ENCODE peak calls at places on chromosomes 6 and 20, in four cellular contexts. B is mesendoderm, L is tibial nerve, V is lower lobe of right lung. Q is an unnamed sample. For H3K4me1, the result is how much of the 10 kb centered on the place peaks cover.

GRCh38 chr20:21336455-21337151 is 33.5 kb downstream of the XRN2 start:
- DNase-seq in V (no peak), L (no peak), B (no peak), Q (no peak)

GRCh38 chr6:209432-210103 is 82.7 kb upstream of the DUSP22 start:
- DNase-seq in L (no peak), V (no peak), B (no peak), Q (no peak)

GRCh38 chr20:57934913-57935312 is 225.1 kb upstream of the PMEPA1 start:
- DNase-seq in V (no peak), B (no peak), L (no peak), Q (peak)

GRCh38 chr6:34237722-34238506 is 1.2 kb downstream of the HMGA1 start:
- DNase-seq in L (no peak), V (peak), B (peak), Q (peak)

GRCh38 chr6:38688579-38689087 is 14.3 kb downstream of the GLO1 start:
- DNase-seq in L (no peak), V (no peak), B (peak), Q (no peak)

GRCh38 chr6:28589952-28590340 is 64.3 kb downstream of the GPX5 start:
- DNase-seq in L (no peak), B (peak), V (no peak), Q (no peak)

GRCh38 chr20:46699651-46700359 is 9.6 kb upstream of the SLC2A10 start:
- DNase-seq in L (no peak), B (peak), V (no peak), Q (no peak)

GRCh38 chr6:22368794-22369193 is 72.0 kb upstream of the PRL start:
- DNase-seq in B (no peak), L (no peak), V (no peak), Q (no peak)

GRCh38 chr20:57397004-57397692 is 6.0 kb downstream of the RBM38 start:
- DNase-seq in B (no peak), V (peak), L (no peak), Q (peak)

GRCh38 chr6:17281497-17282481 is 628 bp downstream of the RBM24 start:
- DNase-seq in V (no peak), B (peak), L (peak), Q (peak)

GRCh38 chr6:33205172-33206026 is 944 bp downstream of the HSD17B8 start:
- DNase-seq in V (no peak), L (no peak), B (peak), Q (no peak)

GRCh38 chr6:131792091-131792496 is 15.7 kb upstream of the ENPP1 start:
- DNase-seq in B (peak), L (no peak), V (no peak), Q (no peak)

GRCh38 chr6:113120577-113121285 is 736.4 kb upstream of the MARCKS start:
- DNase-seq in L (no peak), V (no peak), B (peak), Q (no peak)

GRCh38 chr6:44084231-44085014 is 42.8 kb downstream of the MRPL14 start:
- DNase-seq in V (no peak), L (no peak), B (no peak), Q (peak)

GRCh38 chr20:14986026-14986655 is 648.7 kb upstream of the FLRT3 start:
- DNase-seq in L (no peak), B (no peak), V (peak), Q (no peak)

GRCh38 chr6:148231572-148231971 is 111.1 kb upstream of the SASH1 start:
- DNase-seq in B (no peak), V (no peak), L (no peak), Q (no peak)

GRCh38 chr6:112946051-112946450 is 598.9 kb downstream of the RFPL4B start:
- DNase-seq in B (no peak), V (no peak), L (no peak), Q (no peak)

GRCh38 chr6:136083540-136083939 is 166.6 kb downstream of the MTFR2 start:
- DNase-seq in L (no peak), B (no peak), V (no peak), Q (no peak)

GRCh38 chr6:155126727-155127439 is 131.8 kb downstream of the TIAM2 start:
- DNase-seq in V (no peak), L (no peak), B (peak), Q (no peak)

GRCh38 chr20:45300961-45301360 is 5.7 kb upstream of the RBPJL start:
- DNase-seq in L (no peak), V (no peak), B (peak), Q (no peak)

GRCh38 chr6:83429857-83430605 is 820 bp downstream of the ME1 start:
- DNase-seq in V (peak), B (peak), L (peak), Q (no peak)

GRCh38 chr6:80508885-80509630 is 402.6 kb downstream of the BCKDHB start:
- DNase-seq in V (no peak), B (no peak), L (no peak), Q (no peak)

GRCh38 chr20:25046736-25047666 is 10.9 kb downstream of the ACSS1 start:
- DNase-seq in B (no peak), L (no peak), V (peak), Q (peak)

GRCh38 chr6:6604566-6604965 is 16.0 kb downstream of the LY86 start:
- DNase-seq in V (no peak), L (no peak), B (no peak), Q (no peak)

GRCh38 chr6:52503853-52504777 is 72.7 kb downstream of the TRAM2 start:
- DNase-seq in V (peak), B (peak), L (peak), Q (peak)

GRCh38 chr6:124962617-124963415 is 579 bp downstream of the RNF217 start:
- DNase-seq in V (peak), B (peak), L (peak), Q (peak)

GRCh38 chr6:158207452-158207788 is 39.3 kb downstream of the GTF2H5 start:
- DNase-seq in V (no peak), L (no peak), B (no peak), Q (no peak)

GRCh38 chr20:39885975-39886649 is 802.9 kb downstream of the MAFB start:
- DNase-seq in B (peak), V (peak), L (peak), Q (peak)

GRCh38 chr6:149815788-149816187 is 48.4 kb downstream of the LRP11 start:
- DNase-seq in L (no peak), V (no peak), B (no peak), Q (no peak)

GRCh38 chr6:149750136-149750609 is 632 bp downstream of the PCMT1 start:
- DNase-seq in B (peak), L (peak), V (peak), Q (peak)

GRCh38 chr6:157021267-157022021 is 244.3 kb downstream of the ARID1B start:
- DNase-seq in V (peak), L (peak), B (peak), Q (peak)

GRCh38 chr20:10079964-10080363 is 45.2 kb downstream of the ANKEF1 start:
- DNase-seq in B (no peak), L (no peak), V (no peak), Q (no peak)

GRCh38 chr6:11284996-11285395 is 52.5 kb upstream of the NEDD9 start:
- DNase-seq in V (no peak), L (no peak), B (no peak), Q (no peak)

GRCh38 chr6:111817451-111818146 is 55.7 kb downstream of the FYN start:
- DNase-seq in B (no peak), V (no peak), L (peak), Q (no peak)

GRCh38 chr20:1631309-1632227 is 11.8 kb upstream of the SIRPB1 start:
- DNase-seq in B (peak), L (no peak), V (no peak), Q (no peak)

DNA sequence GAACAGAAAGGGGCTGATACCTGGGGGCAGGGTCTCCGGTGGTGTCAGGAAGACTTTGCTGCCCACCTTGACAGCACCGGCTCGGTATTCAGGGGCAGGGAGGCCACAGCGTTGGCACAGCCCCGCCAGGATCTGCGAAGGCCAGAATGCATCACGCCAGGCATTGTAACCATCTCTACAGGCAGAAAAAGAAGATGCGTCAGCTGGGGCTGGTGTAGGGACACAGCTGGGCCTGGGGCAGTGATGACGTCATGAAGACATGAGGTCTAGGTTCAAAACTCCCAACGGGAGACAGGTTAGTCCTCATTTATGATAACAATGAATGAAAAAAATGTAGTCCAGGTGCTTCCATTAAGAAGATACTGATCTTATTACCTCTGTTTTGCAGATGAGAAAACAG is 22.0 kb downstream of the ERGIC3 start:
- DNase-seq in V (no peak), L (no peak), B (no peak), Q (peak)
- H3K4me1 ChIP-seq in V (under half), L (under half), B (under half), Q (under half)

GRCh38 chr6:117266948-117267347 is 1.6 kb downstream of the VGLL2 start:
- DNase-seq in L (no peak), V (no peak), B (no peak), Q (no peak)
- H3K4me1 ChIP-seq in L (half or more), V (under half), B (under half), Q (under half)

GRCh38 chr6:15404700-15404980 is 158.8 kb downstream of the JARID2 start:
- DNase-seq in V (no peak), L (no peak), B (no peak), Q (no peak)

GRCh38 chr6:15402401-15403045 is 156.7 kb downstream of the JARID2 start:
- DNase-seq in B (no peak), L (no peak), V (no peak), Q (no peak)

GRCh38 chr6:15403094-15403493 is 157.2 kb downstream of the JARID2 start:
- DNase-seq in V (no peak), B (no peak), L (no peak), Q (no peak)

GRCh38 chr6:15406452-15406851 is 160.6 kb downstream of the JARID2 start:
- DNase-seq in B (no peak), L (no peak), V (no peak), Q (no peak)

DNA sequence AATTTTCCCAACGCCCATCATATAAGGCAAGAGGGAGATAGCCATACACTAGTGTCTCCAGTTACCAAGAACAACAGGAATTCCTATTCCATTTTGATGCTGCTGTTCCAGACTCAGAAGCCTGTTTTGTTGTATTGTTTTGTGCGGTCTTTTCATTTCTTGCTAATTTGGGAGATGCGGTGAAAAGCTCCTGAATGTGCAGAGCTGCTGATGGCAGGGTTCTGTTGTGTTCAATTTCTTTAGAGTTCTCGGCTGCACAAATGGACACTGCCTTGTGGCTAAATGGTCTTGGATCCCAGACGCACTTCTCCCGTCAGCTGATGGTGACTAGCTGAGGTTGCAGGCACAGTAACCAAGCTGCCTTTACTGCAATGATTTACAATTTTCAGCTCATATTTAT is 159.2 kb downstream of the JARID2 start:
- DNase-seq in L (no peak), V (no peak), B (no peak), Q (no peak)
- H3K4me1 ChIP-seq in L (half or more), V (under half), B (under half), Q (under half)

DNA sequence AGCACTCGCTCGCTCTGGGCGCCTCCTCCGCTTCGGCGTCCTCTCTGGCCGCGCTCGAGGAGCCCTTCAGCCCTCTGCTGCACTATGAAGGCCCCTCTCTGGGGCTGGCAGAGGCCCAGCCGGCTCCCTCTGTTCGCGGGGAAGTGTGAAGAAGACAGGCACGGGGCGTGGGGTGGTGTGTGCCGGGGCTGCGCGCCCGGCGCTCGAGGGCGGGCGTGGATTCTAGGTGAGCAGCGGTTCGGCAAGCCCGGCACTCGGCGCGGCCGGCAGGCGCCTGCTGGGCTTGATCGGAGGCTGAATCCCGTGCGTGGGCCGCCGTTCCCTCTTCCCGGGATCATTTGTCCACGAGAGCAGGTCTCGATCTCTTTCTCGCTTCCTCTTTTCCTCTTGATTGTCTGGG is 153.0 kb downstream of the SLC35B3 start:
- DNase-seq in B (no peak), L (no peak), V (no peak), Q (no peak)
- H3K4me1 ChIP-seq in B (under half), L (under half), V (under half), Q (under half)

GRCh38 chr20:50286609-50287008 is 96.0 kb downstream of the CEBPB start:
- DNase-seq in L (peak), V (no peak), B (peak), Q (peak)

GRCh38 chr20:50286174-50286511 is 95.5 kb downstream of the CEBPB start:
- DNase-seq in V (no peak), L (no peak), B (no peak), Q (no peak)

GRCh38 chr20:50288128-50288623 is 97.5 kb downstream of the CEBPB start:
- DNase-seq in V (no peak), L (no peak), B (no peak), Q (no peak)

GRCh38 chr20:50285376-50286173 is 94.9 kb downstream of the CEBPB start:
- DNase-seq in B (no peak), V (no peak), L (no peak), Q (peak)

DNA sequence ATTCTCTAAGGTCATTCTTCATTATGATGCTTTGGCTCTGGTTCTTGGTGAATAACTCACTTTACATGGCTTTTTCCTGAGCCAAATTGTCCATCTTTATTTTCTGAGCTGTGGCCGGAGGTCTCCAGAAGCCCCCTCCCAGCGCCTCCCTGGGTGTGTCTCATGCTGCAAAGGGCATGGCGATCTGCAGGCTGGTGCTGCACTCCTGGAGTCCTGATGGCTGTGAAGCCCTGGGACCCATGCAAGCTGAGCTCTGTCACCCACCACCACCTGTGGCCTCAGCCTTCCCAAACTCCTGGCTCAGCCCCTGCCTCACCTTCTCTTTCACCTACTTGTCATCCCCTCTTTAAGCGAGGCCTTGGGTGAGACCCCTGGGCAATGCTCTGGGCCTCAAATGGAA is 96.9 kb downstream of the CEBPB start:
- DNase-seq in L (no peak), B (no peak), V (no peak), Q (no peak)
- H3K4me1 ChIP-seq in L (half or more), B (under half), V (half or more), Q (under half)

GRCh38 chr6:159984268-159984786 is 15.4 kb downstream of the IGF2R start:
- DNase-seq in B (no peak), V (no peak), L (no peak), Q (no peak)

GRCh38 chr6:159988983-159989454 is 20.1 kb downstream of the IGF2R start:
- DNase-seq in V (no peak), B (no peak), L (no peak), Q (no peak)

GRCh38 chr6:159983641-159984080 is 14.8 kb downstream of the IGF2R start:
- DNase-seq in L (no peak), V (no peak), B (no peak), Q (no peak)

GRCh38 chr6:159982726-159983506 is 14.0 kb downstream of the IGF2R start:
- DNase-seq in L (no peak), V (no peak), B (no peak), Q (no peak)

DNA sequence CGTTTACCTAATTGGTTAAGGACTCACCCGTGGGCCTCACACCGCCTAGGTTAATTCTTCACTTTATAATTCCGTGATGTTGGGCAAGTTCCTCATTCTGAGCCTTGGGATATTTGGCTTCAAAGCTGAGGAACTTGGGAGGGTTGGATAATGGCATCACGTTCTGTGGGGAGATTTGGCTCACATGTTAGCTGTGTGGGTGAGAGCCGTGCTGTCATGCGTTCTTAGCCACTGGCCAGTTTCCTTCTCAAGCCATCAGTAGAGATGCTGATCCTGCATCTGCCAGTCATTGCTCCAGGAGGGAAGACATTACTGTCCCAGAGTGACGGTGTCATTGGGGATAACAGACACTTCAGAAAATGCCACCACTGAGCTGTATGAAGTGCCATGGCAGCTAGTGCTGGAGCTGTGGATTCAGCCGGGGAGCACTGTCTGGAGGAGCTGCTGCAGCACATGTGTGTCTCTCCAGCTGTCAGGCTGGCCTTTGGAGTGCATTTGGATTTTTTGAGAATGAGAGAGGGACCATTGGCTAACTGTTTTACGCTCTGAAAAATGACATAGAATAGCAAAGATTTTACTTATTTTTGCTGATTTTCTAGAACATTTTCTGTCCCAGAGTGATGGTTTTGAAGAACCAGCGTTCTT is 16.5 kb downstream of the IGF2R start:
- DNase-seq in L (no peak), B (no peak), V (no peak), Q (no peak)
- H3K4me1 ChIP-seq in L (half or more), B (under half), V (half or more), Q (under half)

GRCh38 chr6:8082572-8082953 is 18.4 kb upstream of the BLOC1S5 start:
- DNase-seq in V (no peak), L (no peak), B (no peak), Q (no peak)

GRCh38 chr6:8085053-8085511 is 17.3 kb downstream of the EEF1E1 start:
- DNase-seq in L (peak), B (peak), V (no peak), Q (no peak)

GRCh38 chr6:8082954-8083858 is 19.0 kb upstream of the BLOC1S5 start:
- DNase-seq in V (no peak), L (no peak), B (peak), Q (peak)

GRCh38 chr6:8086755-8087306 is 15.5 kb downstream of the EEF1E1 start:
- DNase-seq in V (no peak), B (peak), L (no peak), Q (no peak)

DNA sequence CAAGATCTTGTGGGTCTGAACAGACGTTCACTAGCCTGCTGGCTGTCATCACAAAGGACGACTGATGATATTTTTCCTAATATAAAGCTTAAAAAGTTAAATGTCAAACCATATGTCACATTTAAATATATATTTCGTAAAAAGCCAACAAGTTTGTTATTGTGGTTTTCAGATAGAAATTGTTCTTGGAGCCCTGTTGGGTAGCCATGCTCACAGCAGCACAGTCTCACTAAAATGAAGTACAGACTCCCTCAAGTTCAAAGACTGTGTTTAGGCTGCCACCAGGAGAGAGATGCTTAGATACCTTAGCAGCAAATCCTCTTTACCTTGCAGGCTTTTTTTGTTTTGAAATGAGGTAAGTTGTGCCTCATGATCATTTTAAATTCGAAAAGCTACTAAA is 17.8 kb downstream of the EEF1E1 start:
- DNase-seq in L (no peak), B (peak), V (no peak), Q (no peak)
- H3K4me1 ChIP-seq in L (under half), B (under half), V (under half), Q (under half)

DNA sequence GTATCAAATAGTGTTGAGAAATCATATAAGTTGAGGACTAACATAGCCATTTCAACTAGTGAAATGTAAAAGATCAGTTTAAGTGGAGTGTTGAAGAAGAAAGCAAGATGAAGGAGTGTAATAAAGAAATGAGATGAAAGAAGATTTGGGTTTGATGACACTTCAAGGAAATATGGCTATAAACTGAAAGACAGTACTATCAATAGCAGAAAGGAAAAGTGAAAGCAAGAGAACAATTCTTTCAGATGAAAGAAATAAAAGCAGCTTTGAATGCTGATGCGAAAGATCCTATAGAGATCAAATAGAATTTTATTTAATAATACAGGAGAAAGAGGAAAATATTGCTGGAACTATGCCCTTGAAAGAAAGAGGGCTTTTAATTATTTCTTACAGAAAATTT is 92.8 kb upstream of the PRSS16 start:
- DNase-seq in L (no peak), B (no peak), V (no peak), Q (no peak)
- H3K4me1 ChIP-seq in L (under half), B (under half), V (under half), Q (under half)

Q was measured in aorta.